ENCODE peak calls at places on chromosomes 1 and 21, in five cellular contexts. One of them, this sample, is unnamed. For H3K9me3, H3K4me1 and H3K36me3, the result is how much of the 10 kb centered on the place peaks cover.

GRCh38 chr1:6157528-6158174 is 22.5 kb downstream of the CHD5 start:
- DNase-seq in CD4-positive, CD25-positive, alpha-beta regulatory T cell: no peak
- DNase-seq in fibroblast of lung: no peak
- DNase-seq in left lung: no peak
- DNase-seq in lung: no peak
- DNase-seq in this sample: peak

GRCh38 chr1:147185442-147185841 is 13.2 kb upstream of the PRKAB2 start:
- DNase-seq in lung: no peak
- DNase-seq in left lung: no peak
- DNase-seq in CD4-positive, CD25-positive, alpha-beta regulatory T cell: no peak
- DNase-seq in fibroblast of lung: no peak
- DNase-seq in this sample: no peak

GRCh38 chr1:60510162-60510561 is 436.6 kb upstream of the C1orf87 start:
- DNase-seq in lung: no peak
- DNase-seq in fibroblast of lung: no peak
- DNase-seq in CD4-positive, CD25-positive, alpha-beta regulatory T cell: no peak
- DNase-seq in left lung: no peak
- DNase-seq in this sample: no peak

GRCh38 chr1:20358761-20359263 is 68.1 kb downstream of the VWA5B1 start:
- DNase-seq in fibroblast of lung: peak
- DNase-seq in left lung: no peak
- DNase-seq in CD4-positive, CD25-positive, alpha-beta regulatory T cell: no peak
- DNase-seq in lung: peak
- DNase-seq in this sample: peak

GRCh38 chr1:202058001-202058908 is 47.9 kb downstream of the ELF3 start:
- DNase-seq in lung: no peak
- DNase-seq in left lung: peak
- DNase-seq in CD4-positive, CD25-positive, alpha-beta regulatory T cell: no peak
- DNase-seq in fibroblast of lung: peak
- DNase-seq in this sample: peak

GRCh38 chr1:18326171-18326950 is 154.4 kb upstream of the KLHDC7A start:
- DNase-seq in CD4-positive, CD25-positive, alpha-beta regulatory T cell: no peak
- DNase-seq in fibroblast of lung: no peak
- DNase-seq in left lung: no peak
- DNase-seq in lung: no peak
- DNase-seq in this sample: no peak

GRCh38 chr21:42062543-42063022 is 8.5 kb upstream of the UMODL1 start:
- DNase-seq in left lung: peak
- DNase-seq in lung: no peak
- DNase-seq in fibroblast of lung: no peak
- DNase-seq in CD4-positive, CD25-positive, alpha-beta regulatory T cell: peak
- DNase-seq in this sample: peak

GRCh38 chr1:23756676-23757075 is 13.4 kb downstream of the ELOA start:
- DNase-seq in left lung: no peak
- DNase-seq in lung: no peak
- DNase-seq in CD4-positive, CD25-positive, alpha-beta regulatory T cell: no peak
- DNase-seq in fibroblast of lung: peak
- DNase-seq in this sample: peak

GRCh38 chr1:77866296-77866695 is 22.1 kb upstream of the NEXN start:
- DNase-seq in left lung: no peak
- DNase-seq in CD4-positive, CD25-positive, alpha-beta regulatory T cell: no peak
- DNase-seq in fibroblast of lung: no peak
- DNase-seq in lung: no peak
- DNase-seq in this sample: no peak

GRCh38 chr1:43366601-43367025 is 1.2 kb downstream of the ELOVL1 start:
- DNase-seq in CD4-positive, CD25-positive, alpha-beta regulatory T cell: no peak
- DNase-seq in fibroblast of lung: no peak
- DNase-seq in lung: peak
- DNase-seq in left lung: no peak
- DNase-seq in this sample: peak

GRCh38 chr1:44784094-44785026 is 3.6 kb downstream of the BEST4 start:
- DNase-seq in lung: no peak
- DNase-seq in fibroblast of lung: no peak
- DNase-seq in CD4-positive, CD25-positive, alpha-beta regulatory T cell: peak
- DNase-seq in left lung: peak
- DNase-seq in this sample: peak

DNA sequence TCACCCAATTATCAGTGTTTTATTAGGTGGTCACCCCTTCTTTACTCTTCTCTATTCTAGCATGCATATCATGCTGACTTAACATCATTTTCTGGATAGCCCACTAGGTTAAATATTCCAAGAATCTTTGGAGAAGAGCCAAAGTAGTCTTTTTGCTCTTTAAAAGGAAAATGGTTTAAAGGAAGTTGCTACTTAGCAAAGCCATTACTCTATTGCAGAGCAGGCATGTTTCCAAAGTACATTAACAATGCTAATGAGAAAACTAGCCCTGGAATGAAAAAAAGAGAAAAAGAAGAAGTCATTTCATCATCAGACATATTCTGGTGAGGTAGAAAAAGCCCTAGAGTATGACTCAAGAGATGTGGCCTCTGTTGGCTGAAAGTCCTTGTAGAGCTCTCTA is 74.0 kb downstream of the NUF2 start:
- DNase-seq in CD4-positive, CD25-positive, alpha-beta regulatory T cell: no peak
- DNase-seq in fibroblast of lung: peak
- DNase-seq in lung: no peak
- DNase-seq in left lung: no peak
- DNase-seq in this sample: no peak
- H3K9me3 ChIP-seq in CD4-positive, CD25-positive, alpha-beta regulatory T cell: under half
- H3K9me3 ChIP-seq in fibroblast of lung: under half
- H3K9me3 ChIP-seq in lung: under half
- H3K9me3 ChIP-seq in left lung: under half
- H3K9me3 ChIP-seq in this sample: under half

GRCh38 chr21:45131537-45131999 is 57.2 kb downstream of the ADARB1 start:
- DNase-seq in left lung: peak
- DNase-seq in fibroblast of lung: no peak
- DNase-seq in CD4-positive, CD25-positive, alpha-beta regulatory T cell: no peak
- DNase-seq in lung: no peak
- DNase-seq in this sample: no peak
- H3K4me1 ChIP-seq in left lung: half or more
- H3K4me1 ChIP-seq in fibroblast of lung: under half
- H3K4me1 ChIP-seq in CD4-positive, CD25-positive, alpha-beta regulatory T cell: under half
- H3K4me1 ChIP-seq in lung: under half
- H3K4me1 ChIP-seq in this sample: under half

DNA sequence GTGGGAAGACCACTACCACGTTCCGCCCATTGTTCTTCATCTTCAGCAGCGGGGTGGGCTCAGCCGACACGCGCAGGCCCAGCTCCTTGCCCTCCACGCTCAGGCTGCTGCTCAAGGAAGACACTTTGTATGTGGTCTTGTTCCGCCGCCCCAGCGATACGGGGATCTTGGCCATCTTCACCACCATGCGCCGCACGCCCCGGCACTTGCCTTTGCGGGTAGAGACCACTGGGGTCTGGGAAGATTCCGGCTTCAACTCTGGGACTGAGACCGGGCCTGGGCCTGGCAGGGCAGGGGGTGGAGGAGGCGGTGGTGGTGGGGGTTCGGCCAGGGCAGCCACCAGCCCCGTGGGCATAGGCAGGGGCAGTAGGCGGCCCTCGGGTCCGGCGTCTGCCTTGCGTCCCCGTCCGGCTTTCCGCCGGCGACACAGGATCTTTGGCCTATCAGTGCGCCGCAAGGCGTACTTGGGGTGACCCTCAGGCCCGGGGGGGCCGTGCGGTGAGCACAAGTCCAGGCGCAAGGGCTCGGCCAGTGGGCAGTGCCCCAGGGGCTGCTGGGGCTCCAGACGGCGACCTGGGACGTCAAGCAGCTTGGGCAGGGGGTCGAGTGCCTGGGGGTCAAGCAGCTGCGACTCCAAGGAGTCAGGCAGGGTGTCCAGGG is 53.3 kb downstream of the AHDC1 start:
- DNase-seq in left lung: no peak
- DNase-seq in fibroblast of lung: no peak
- DNase-seq in CD4-positive, CD25-positive, alpha-beta regulatory T cell: no peak
- DNase-seq in lung: no peak
- DNase-seq in this sample: no peak
- H3K36me3 ChIP-seq in left lung: under half
- H3K36me3 ChIP-seq in fibroblast of lung: under half
- H3K36me3 ChIP-seq in CD4-positive, CD25-positive, alpha-beta regulatory T cell: under half
- H3K36me3 ChIP-seq in lung: under half
- H3K36me3 ChIP-seq in this sample: under half

DNA sequence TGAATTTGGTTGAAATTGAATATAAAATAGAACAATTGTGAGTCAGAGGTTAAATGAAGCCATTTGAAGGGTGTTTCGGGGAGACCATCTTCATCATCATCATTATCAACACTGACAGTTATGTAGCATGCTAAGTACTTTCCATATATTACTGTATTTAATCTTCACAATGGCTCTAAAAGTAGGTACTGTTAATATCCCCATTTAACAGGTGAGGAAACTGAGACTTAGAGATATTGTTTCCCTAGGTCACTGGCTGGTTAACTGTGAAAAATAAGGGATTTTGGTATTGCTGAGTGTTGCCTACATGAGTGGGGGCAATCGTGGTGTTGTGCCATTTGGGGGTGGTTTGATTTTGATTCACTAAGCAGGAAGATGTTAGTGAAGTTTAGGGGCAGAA is 100.3 kb downstream of the TBX19 start:
- DNase-seq in fibroblast of lung: no peak
- DNase-seq in CD4-positive, CD25-positive, alpha-beta regulatory T cell: no peak
- DNase-seq in left lung: no peak
- DNase-seq in lung: no peak
- DNase-seq in this sample: no peak
- H3K9me3 ChIP-seq in fibroblast of lung: under half
- H3K9me3 ChIP-seq in CD4-positive, CD25-positive, alpha-beta regulatory T cell: under half
- H3K9me3 ChIP-seq in left lung: under half
- H3K9me3 ChIP-seq in lung: under half
- H3K9me3 ChIP-seq in this sample: under half

DNA sequence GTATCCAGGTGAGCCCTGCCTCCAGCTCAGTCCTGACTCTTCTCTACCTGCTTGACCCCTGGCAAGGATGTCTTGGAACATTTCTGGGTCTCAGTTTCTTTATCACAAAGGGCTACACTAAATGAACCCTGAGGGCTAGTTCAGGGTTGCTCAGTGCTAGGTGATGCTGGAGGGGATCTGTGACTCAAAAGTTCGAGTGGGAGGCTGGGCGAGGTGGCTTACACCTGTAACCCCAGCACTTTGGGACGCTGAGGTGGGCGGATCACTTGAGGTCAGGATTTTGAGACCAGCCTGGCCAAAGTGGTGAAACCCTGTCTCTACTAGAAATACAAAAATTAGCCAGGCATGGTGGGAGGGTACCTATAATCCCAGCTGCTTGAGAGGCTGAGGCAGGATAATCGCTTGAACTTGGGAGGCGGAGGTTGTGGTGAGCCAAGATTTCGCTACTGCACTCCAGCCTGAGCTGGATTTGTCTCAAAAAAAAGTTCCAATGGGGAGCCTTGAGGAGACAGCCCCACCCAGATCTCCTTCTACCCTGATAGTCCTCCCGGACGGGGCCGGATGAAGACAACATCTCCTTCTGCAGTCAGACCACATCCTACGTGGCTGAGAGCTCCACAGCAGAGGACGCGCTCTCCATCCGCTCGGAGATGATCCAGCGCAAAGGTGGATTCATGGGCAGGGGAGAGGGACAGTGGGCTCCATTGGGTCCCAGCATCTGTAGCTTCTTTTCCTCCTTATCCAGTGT is 48.9 kb downstream of the YARS1 start:
- DNase-seq in left lung: no peak
- DNase-seq in fibroblast of lung: no peak
- DNase-seq in CD4-positive, CD25-positive, alpha-beta regulatory T cell: no peak
- DNase-seq in lung: no peak
- DNase-seq in this sample: no peak
- H3K4me1 ChIP-seq in left lung: under half
- H3K4me1 ChIP-seq in fibroblast of lung: under half
- H3K4me1 ChIP-seq in CD4-positive, CD25-positive, alpha-beta regulatory T cell: under half
- H3K4me1 ChIP-seq in lung: under half
- H3K4me1 ChIP-seq in this sample: under half

GRCh38 chr1:156276532-156276931 is 6.1 kb downstream of the SMG5 start:
- DNase-seq in fibroblast of lung: peak
- DNase-seq in lung: no peak
- DNase-seq in left lung: no peak
- DNase-seq in CD4-positive, CD25-positive, alpha-beta regulatory T cell: no peak
- DNase-seq in this sample: no peak

GRCh38 chr1:156282143-156282478 is 514 bp downstream of the SMG5 start:
- DNase-seq in left lung: no peak
- DNase-seq in CD4-positive, CD25-positive, alpha-beta regulatory T cell: no peak
- DNase-seq in fibroblast of lung: no peak
- DNase-seq in lung: no peak
- DNase-seq in this sample: peak

GRCh38 chr1:156279837-156280236 is 2.8 kb downstream of the SMG5 start:
- DNase-seq in left lung: no peak
- DNase-seq in lung: no peak
- DNase-seq in CD4-positive, CD25-positive, alpha-beta regulatory T cell: no peak
- DNase-seq in fibroblast of lung: no peak
- DNase-seq in this sample: no peak

GRCh38 chr1:156281281-156282142 is 1.1 kb downstream of the SMG5 start:
- DNase-seq in CD4-positive, CD25-positive, alpha-beta regulatory T cell: peak
- DNase-seq in lung: no peak
- DNase-seq in fibroblast of lung: peak
- DNase-seq in left lung: no peak
- DNase-seq in this sample: peak

GRCh38 chr1:156276966-156277381 is 5.7 kb downstream of the SMG5 start:
- DNase-seq in CD4-positive, CD25-positive, alpha-beta regulatory T cell: no peak
- DNase-seq in fibroblast of lung: no peak
- DNase-seq in left lung: no peak
- DNase-seq in lung: peak
- DNase-seq in this sample: no peak
- H3K36me3 ChIP-seq in CD4-positive, CD25-positive, alpha-beta regulatory T cell: half or more
- H3K36me3 ChIP-seq in fibroblast of lung: under half
- H3K36me3 ChIP-seq in left lung: under half
- H3K36me3 ChIP-seq in lung: under half
- H3K36me3 ChIP-seq in this sample: under half

GRCh38 chr21:44500111-44500510 is 39.9 kb downstream of the KRTAP10-1 start:
- DNase-seq in CD4-positive, CD25-positive, alpha-beta regulatory T cell: no peak
- DNase-seq in fibroblast of lung: no peak
- DNase-seq in lung: no peak
- DNase-seq in left lung: no peak
- DNase-seq in this sample: no peak
- H3K9me3 ChIP-seq in CD4-positive, CD25-positive, alpha-beta regulatory T cell: under half
- H3K9me3 ChIP-seq in fibroblast of lung: under half
- H3K9me3 ChIP-seq in lung: under half
- H3K9me3 ChIP-seq in left lung: under half
- H3K9me3 ChIP-seq in this sample: under half

DNA sequence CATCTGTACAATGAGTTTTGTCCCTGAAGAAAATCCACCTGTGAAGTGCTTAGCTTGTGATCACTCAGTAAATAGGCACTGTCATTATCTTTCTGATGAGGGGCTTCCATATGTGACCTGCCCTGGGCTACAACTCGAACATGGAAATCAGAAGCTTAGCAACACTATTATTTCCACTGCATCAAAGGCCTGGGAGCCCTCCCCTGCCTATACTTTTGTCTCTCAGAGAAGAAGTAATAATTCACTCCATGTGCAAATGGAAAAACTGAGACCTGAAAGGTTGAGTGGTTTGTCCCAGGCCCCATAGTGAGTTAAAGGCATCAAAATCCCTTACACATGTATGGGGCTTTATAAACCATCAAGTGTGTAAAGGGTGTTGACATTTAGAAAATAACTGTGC is 20.8 kb downstream of the SOX13 start:
- DNase-seq in lung: no peak
- DNase-seq in left lung: no peak
- DNase-seq in CD4-positive, CD25-positive, alpha-beta regulatory T cell: no peak
- DNase-seq in fibroblast of lung: no peak
- DNase-seq in this sample: no peak
- H3K4me1 ChIP-seq in lung: under half
- H3K4me1 ChIP-seq in left lung: half or more
- H3K4me1 ChIP-seq in CD4-positive, CD25-positive, alpha-beta regulatory T cell: under half
- H3K4me1 ChIP-seq in fibroblast of lung: under half
- H3K4me1 ChIP-seq in this sample: under half

GRCh38 chr1:46278807-46279206 is 24.6 kb downstream of the LRRC41 start:
- DNase-seq in fibroblast of lung: no peak
- DNase-seq in lung: no peak
- DNase-seq in left lung: no peak
- DNase-seq in CD4-positive, CD25-positive, alpha-beta regulatory T cell: no peak
- DNase-seq in this sample: no peak
- H3K36me3 ChIP-seq in fibroblast of lung: under half
- H3K36me3 ChIP-seq in lung: under half
- H3K36me3 ChIP-seq in left lung: under half
- H3K36me3 ChIP-seq in CD4-positive, CD25-positive, alpha-beta regulatory T cell: under half
- H3K36me3 ChIP-seq in this sample: under half